ENCODE peak calls at places on chromosomes 13 and 19, in nine cellular contexts. Y is tibial nerve, W is HepG2, T is neural crest cell, Q is fibroblast of the aortic adventitia, P is RWPE2, V is B cell, G is endothelial cell, A is uterus. X is an unnamed sample.

GRCh38 chr19:16836115-16836905 is 7.1 kb downstream of the SIN3B start:
- DNase-seq in A (peak), V (peak), P (no peak), W (no peak), Q (peak), G (no peak), T (no peak), Y (no peak), X (no peak)

GRCh38 chr13:41246969-41247750 is 16.2 kb downstream of the MTRF1 start:
- DNase-seq in V (no peak), Y (no peak), Q (no peak), G (no peak), P (no peak), A (no peak), T (no peak), W (no peak), X (no peak)

GRCh38 chr19:10114651-10115391 is 3.3 kb downstream of the P2RY11 start:
- DNase-seq in Q (no peak), A (no peak), W (no peak), V (no peak), Y (no peak), T (no peak), G (no peak), P (no peak), X (peak)

GRCh38 chr19:18895038-18895827 is 725 bp downstream of the CERS1 start:
- DNase-seq in G (peak), T (peak), W (peak), V (no peak), Q (peak), P (no peak), Y (no peak), A (peak), X (peak)

GRCh38 chr19:43554317-43554895 is 20.9 kb downstream of the XRCC1 start:
- DNase-seq in Q (no peak), W (no peak), G (no peak), A (no peak), T (no peak), P (no peak), V (no peak), Y (no peak), X (no peak)

GRCh38 chr19:4362038-4362828 is 18.9 kb downstream of the MPND start:
- DNase-seq in W (no peak), V (no peak), A (no peak), Q (no peak), G (no peak), Y (no peak), P (peak), T (no peak), X (no peak)

GRCh38 chr19:29519931-29520330 is 5.9 kb upstream of the VSTM2B start:
- DNase-seq in P (no peak), W (no peak), Y (no peak), T (no peak), A (no peak), V (no peak), Q (no peak), G (no peak), X (no peak)

GRCh38 chr19:3006075-3006767 is 22.9 kb downstream of the TLE2 start:
- DNase-seq in W (no peak), G (no peak), T (no peak), Q (no peak), Y (no peak), A (no peak), V (no peak), P (no peak), X (no peak)

GRCh38 chr19:40443930-40444180 is 280 bp downstream of the SERTAD3 start:
- DNase-seq in G (no peak), Q (peak), T (no peak), Y (no peak), P (no peak), A (no peak), V (no peak), W (no peak), X (no peak)

GRCh38 chr13:53054569-53054968 is 26.0 kb downstream of the OLFM4 start:
- DNase-seq in Q (no peak), V (no peak), T (no peak), G (no peak), A (no peak), W (no peak), Y (no peak), P (no peak), X (no peak)

GRCh38 chr19:49685845-49686332 is 3.5 kb upstream of the ADM5 start:
- DNase-seq in W (no peak), T (no peak), Y (no peak), P (peak), A (no peak), V (no peak), G (no peak), Q (no peak), X (no peak)

GRCh38 chr13:43087960-43088580 is 64.7 kb downstream of the DNAJC15 start:
- DNase-seq in V (peak), G (no peak), Y (no peak), T (no peak), A (no peak), Q (peak), W (no peak), P (no peak), X (no peak)

GRCh38 chr13:99432637-99433542 is 68.4 kb upstream of the TM9SF2 start:
- DNase-seq in V (peak), G (peak), P (no peak), Y (peak), A (peak), T (no peak), W (peak), Q (peak), X (no peak)

GRCh38 chr19:17721821-17722220 is 2.5 kb downstream of the MAP1S start:
- DNase-seq in G (peak), Q (no peak), W (no peak), V (no peak), P (no peak), T (no peak), Y (peak), A (peak), X (no peak)

GRCh38 chr13:23692816-23693215 is 122.6 kb downstream of the TNFRSF19 start:
- DNase-seq in G (no peak), Q (no peak), P (no peak), W (no peak), Y (no peak), A (no peak), T (no peak), V (no peak), X (no peak)

GRCh38 chr13:52830946-52831345 is 17.5 kb downstream of the PCDH8 start:
- DNase-seq in Q (no peak), W (no peak), G (no peak), A (no peak), V (no peak), P (no peak), Y (no peak), T (no peak), X (no peak)

GRCh38 chr13:113216165-113217056 is 7.0 kb downstream of the CUL4A start:
- DNase-seq in T (no peak), P (no peak), A (no peak), G (no peak), Y (no peak), V (no peak), Q (peak), W (peak), X (no peak)

GRCh38 chr19:49588370-49589122 is 2.4 kb upstream of the PRR12 start:
- DNase-seq in T (no peak), G (no peak), W (no peak), V (no peak), P (no peak), Q (no peak), A (no peak), Y (no peak), X (no peak)

GRCh38 chr19:49151339-49152217 is 3.6 kb downstream of the HRC start:
- DNase-seq in Q (peak), T (peak), W (no peak), V (no peak), P (peak), G (peak), A (peak), Y (no peak), X (no peak)

GRCh38 chr13:51271528-51272070 is 49.4 kb downstream of the FAM124A start:
- DNase-seq in V (no peak), Q (peak), P (no peak), W (no peak), A (no peak), Y (no peak), T (no peak), G (no peak), X (no peak)

GRCh38 chr13:74329978-74330377 is 195.8 kb upstream of the KLF12 start:
- DNase-seq in A (no peak), W (no peak), Y (no peak), T (no peak), G (no peak), V (no peak), P (no peak), Q (no peak), X (no peak)

GRCh38 chr13:42477588-42478190 is 96.3 kb upstream of the TNFSF11 start:
- DNase-seq in Y (no peak), Q (no peak), G (no peak), A (no peak), T (no peak), V (no peak), P (no peak), W (no peak), X (no peak)

GRCh38 chr19:53864308-53864836 is 3.3 kb upstream of the MYADM start:
- DNase-seq in A (no peak), G (no peak), V (no peak), T (no peak), W (peak), Y (no peak), P (no peak), Q (no peak), X (no peak)

GRCh38 chr19:35288843-35289355 is 3.1 kb upstream of the MAG start:
- DNase-seq in T (no peak), G (no peak), W (no peak), P (no peak), V (no peak), A (no peak), Y (no peak), Q (no peak), X (no peak)

GRCh38 chr13:114177245-114178010 is 1.6 kb upstream of the CFAP97D2 start:
- DNase-seq in W (no peak), Q (no peak), G (no peak), V (no peak), A (no peak), P (no peak), T (no peak), Y (no peak), X (no peak)

GRCh38 chr13:21343659-21344058 is 115.4 kb downstream of the ZDHHC20 start:
- DNase-seq in W (no peak), P (no peak), Q (no peak), G (no peak), A (no peak), Y (no peak), V (no peak), T (no peak), X (no peak)

GRCh38 chr13:21338651-21339278 is 120.3 kb downstream of the ZDHHC20 start:
- DNase-seq in T (no peak), P (no peak), A (no peak), Q (no peak), Y (no peak), G (no peak), V (no peak), W (no peak), X (no peak)

GRCh38 chr13:21341637-21342422 is 117.3 kb downstream of the ZDHHC20 start:
- DNase-seq in P (no peak), Y (no peak), G (no peak), V (no peak), Q (no peak), A (no peak), W (no peak), T (no peak), X (no peak)

GRCh38 chr13:21344662-21345176 is 114.4 kb downstream of the ZDHHC20 start:
- DNase-seq in Y (no peak), T (no peak), A (no peak), Q (no peak), G (no peak), V (no peak), P (no peak), W (no peak), X (no peak)

DNA sequence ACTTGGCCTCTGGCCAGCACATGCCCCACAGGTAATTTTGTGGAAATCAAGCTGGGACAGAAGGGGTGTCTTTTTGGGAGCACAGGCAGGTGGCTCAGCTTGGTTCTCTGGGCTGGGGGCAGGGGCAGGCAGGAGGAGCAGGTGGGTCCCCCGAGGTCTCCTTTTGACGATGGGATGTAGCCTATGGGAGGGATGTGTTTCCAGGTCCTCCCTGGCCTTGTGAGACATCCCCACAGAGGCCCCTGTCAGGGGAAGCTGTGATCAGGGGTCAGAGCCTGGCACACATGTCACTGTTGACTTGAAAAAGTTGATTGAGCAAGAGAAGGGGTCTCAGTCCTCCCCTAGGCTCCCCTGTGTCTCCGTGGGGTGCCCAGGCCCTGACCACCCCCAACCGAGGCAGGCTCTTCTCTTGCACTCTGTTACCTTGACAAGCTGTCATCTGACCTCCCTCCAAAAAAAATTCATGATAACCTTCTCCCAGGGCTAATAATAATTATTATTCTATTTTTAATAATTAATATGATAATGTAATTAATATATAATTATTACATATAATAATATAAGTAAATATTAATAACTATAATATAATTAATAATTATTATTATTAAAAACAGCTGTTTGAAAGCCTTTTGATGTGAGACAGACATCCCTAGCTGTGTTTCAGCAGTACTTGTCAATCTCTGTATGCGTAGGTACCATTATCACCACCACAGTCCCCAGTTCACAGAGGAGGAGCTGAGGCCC is 116.2 kb downstream of the ZDHHC20 start:
- DNase-seq in W (no peak), Q (no peak), P (no peak), G (no peak), V (no peak), Y (no peak), T (no peak), A (no peak), X (no peak)
- TF ChIP-seq CTCF in W (no peak), Q (no peak), P (no peak), G (no peak), V (no peak), Y (no peak), T (no peak), A (no peak), X (no peak)

GRCh38 chr19:45444318-45445041 is 20.8 kb upstream of the ERCC1 start:
- DNase-seq in V (peak), W (peak), Y (peak), Q (peak), T (peak), G (peak), P (peak), A (peak), X (peak)
- TF ChIP-seq CTCF in V (no peak), W (peak), Y (peak), Q (no peak), T (no peak), G (no peak), P (peak), A (no peak), X (no peak)

GRCh38 chr19:13152356-13152853 is 2.2 kb downstream of the IER2 start:
- DNase-seq in T (no peak), W (no peak), Y (no peak), A (no peak), Q (no peak), G (no peak), P (no peak), V (no peak), X (no peak)

GRCh38 chr19:13154911-13155471 is 4.8 kb downstream of the IER2 start:
- DNase-seq in W (peak), G (peak), Q (peak), P (peak), T (peak), V (peak), A (peak), Y (peak), X (no peak)

GRCh38 chr19:13154241-13154778 is 4.1 kb downstream of the IER2 start:
- DNase-seq in V (peak), G (peak), W (peak), Q (peak), Y (peak), T (peak), A (peak), P (peak), X (no peak)

GRCh38 chr19:13152854-13153626 is 2.8 kb downstream of the IER2 start:
- DNase-seq in A (peak), G (peak), T (peak), V (peak), Y (peak), Q (peak), P (peak), W (peak), X (peak)

GRCh38 chr19:13153627-13154240 is 3.5 kb downstream of the IER2 start:
- DNase-seq in Q (peak), V (peak), W (no peak), T (no peak), G (peak), Y (no peak), P (no peak), A (peak), X (no peak)
- TF ChIP-seq CTCF in Q (no peak), V (no peak), W (no peak), T (peak), G (no peak), Y (no peak), P (peak), A (no peak), X (no peak)

GRCh38 chr13:96821971-96822370 is 172.3 kb downstream of the OXGR1 start:
- DNase-seq in P (no peak), V (no peak), Y (no peak), W (no peak), G (no peak), T (no peak), A (no peak), Q (no peak), X (no peak)

GRCh38 chr13:96824110-96824509 is 170.2 kb downstream of the OXGR1 start:
- DNase-seq in A (no peak), P (no peak), Y (no peak), V (no peak), G (no peak), W (no peak), Q (peak), T (no peak), X (no peak)

GRCh38 chr13:96819375-96819774 is 174.9 kb downstream of the OXGR1 start:
- DNase-seq in Q (no peak), T (no peak), G (no peak), Y (no peak), P (no peak), V (no peak), A (no peak), W (no peak), X (no peak)

GRCh38 chr13:96821381-96821780 is 172.9 kb downstream of the OXGR1 start:
- DNase-seq in Q (peak), W (no peak), Y (no peak), A (no peak), G (no peak), P (no peak), V (no peak), T (no peak), X (no peak)

GRCh38 chr13:96822900-96823299 is 171.4 kb downstream of the OXGR1 start:
- DNase-seq in Y (no peak), G (peak), V (no peak), Q (peak), T (no peak), A (no peak), P (no peak), W (peak), X (no peak)
- TF ChIP-seq CTCF in Y (no peak), G (peak), V (no peak), Q (peak), T (peak), A (no peak), P (peak), W (peak), X (peak)

GRCh38 chr19:55046975-55047622 is 9.0 kb upstream of the GP6 start:
- DNase-seq in G (no peak), V (no peak), A (no peak), P (no peak), T (no peak), Y (no peak), Q (no peak), W (no peak), X (no peak)
- TF ChIP-seq CTCF in G (no peak), V (no peak), A (no peak), P (no peak), T (no peak), Y (no peak), Q (no peak), W (no peak), X (no peak)